ENCODE peak calls at places on chromosomes 11 and 22, in seven cellular contexts. One of them, this sample, is unnamed.

GRCh38 chr22:49944399-49944891 is 16.1 kb upstream of the PIM3 start:
- DNase-seq in H1: no peak
- DNase-seq in HCT116: no peak
- DNase-seq in HepG2: no peak
- DNase-seq in SK-N-SH: no peak
- DNase-seq in NT2/D1: no peak
- DNase-seq in GM12878: no peak
- DNase-seq in this sample: no peak

GRCh38 chr11:10605941-10606381 is 37.5 kb upstream of the LYVE1 start:
- DNase-seq in SK-N-SH: no peak
- DNase-seq in HCT116: no peak
- DNase-seq in NT2/D1: peak
- DNase-seq in H1: no peak
- DNase-seq in GM12878: no peak
- DNase-seq in HepG2: peak
- DNase-seq in this sample: no peak

GRCh38 chr11:6745465-6746015 is 26.2 kb downstream of the OR2AG2 start:
- DNase-seq in NT2/D1: no peak
- DNase-seq in HepG2: no peak
- DNase-seq in GM12878: peak
- DNase-seq in H1: no peak
- DNase-seq in SK-N-SH: no peak
- DNase-seq in HCT116: no peak
- DNase-seq in this sample: peak

GRCh38 chr11:129331871-129332274 is 43.8 kb upstream of the BARX2 start:
- DNase-seq in HepG2: peak
- DNase-seq in NT2/D1: peak
- DNase-seq in H1: peak
- DNase-seq in GM12878: peak
- DNase-seq in SK-N-SH: peak
- DNase-seq in HCT116: peak
- DNase-seq in this sample: peak

GRCh38 chr11:85414175-85414574 is 213.0 kb downstream of the DLG2 start:
- DNase-seq in HCT116: no peak
- DNase-seq in H1: no peak
- DNase-seq in HepG2: no peak
- DNase-seq in NT2/D1: no peak
- DNase-seq in SK-N-SH: no peak
- DNase-seq in GM12878: no peak
- DNase-seq in this sample: no peak

GRCh38 chr22:40605676-40606250 is 30.8 kb downstream of the MRTFA start:
- DNase-seq in SK-N-SH: no peak
- DNase-seq in HepG2: no peak
- DNase-seq in H1: no peak
- DNase-seq in NT2/D1: no peak
- DNase-seq in GM12878: no peak
- DNase-seq in HCT116: no peak
- DNase-seq in this sample: no peak

GRCh38 chr22:40310081-40310770 is 36.1 kb upstream of the ADSL start:
- DNase-seq in SK-N-SH: no peak
- DNase-seq in NT2/D1: no peak
- DNase-seq in HCT116: no peak
- DNase-seq in GM12878: no peak
- DNase-seq in H1: no peak
- DNase-seq in HepG2: no peak
- DNase-seq in this sample: no peak

GRCh38 chr11:60831501-60832079 is 10.3 kb upstream of the CCDC86 start:
- DNase-seq in SK-N-SH: peak
- DNase-seq in HCT116: no peak
- DNase-seq in HepG2: no peak
- DNase-seq in NT2/D1: no peak
- DNase-seq in H1: no peak
- DNase-seq in GM12878: no peak
- DNase-seq in this sample: no peak

GRCh38 chr11:96197221-96197620 is 145.8 kb downstream of the MAML2 start:
- DNase-seq in HepG2: no peak
- DNase-seq in NT2/D1: no peak
- DNase-seq in SK-N-SH: no peak
- DNase-seq in GM12878: no peak
- DNase-seq in HCT116: no peak
- DNase-seq in H1: no peak
- DNase-seq in this sample: no peak

GRCh38 chr11:66846671-66847091 is 3.4 kb downstream of the RCE1 start:
- DNase-seq in SK-N-SH: no peak
- DNase-seq in H1: no peak
- DNase-seq in GM12878: no peak
- DNase-seq in NT2/D1: no peak
- DNase-seq in HepG2: no peak
- DNase-seq in HCT116: no peak
- DNase-seq in this sample: no peak

GRCh38 chr11:66279092-66279797 is 1.3 kb downstream of the CNIH2 start:
- DNase-seq in SK-N-SH: peak
- DNase-seq in GM12878: no peak
- DNase-seq in H1: no peak
- DNase-seq in NT2/D1: no peak
- DNase-seq in HepG2: no peak
- DNase-seq in HCT116: no peak
- DNase-seq in this sample: no peak

GRCh38 chr11:22133785-22134184 is 59.1 kb upstream of the ANO5 start:
- DNase-seq in GM12878: no peak
- DNase-seq in HCT116: no peak
- DNase-seq in H1: no peak
- DNase-seq in HepG2: no peak
- DNase-seq in NT2/D1: no peak
- DNase-seq in SK-N-SH: no peak
- DNase-seq in this sample: no peak

GRCh38 chr22:34105461-34106062 is 185.3 kb upstream of the LARGE1 start:
- DNase-seq in HepG2: peak
- DNase-seq in H1: peak
- DNase-seq in HCT116: no peak
- DNase-seq in GM12878: no peak
- DNase-seq in NT2/D1: peak
- DNase-seq in SK-N-SH: peak
- DNase-seq in this sample: no peak

GRCh38 chr11:14971865-14972580 is at the start of gene CALCA:
- DNase-seq in SK-N-SH: peak
- DNase-seq in NT2/D1: no peak
- DNase-seq in GM12878: no peak
- DNase-seq in HepG2: no peak
- DNase-seq in HCT116: no peak
- DNase-seq in H1: no peak
- DNase-seq in this sample: no peak

GRCh38 chr22:41302016-41302767 is 867 bp downstream of the ZC3H7B start:
- DNase-seq in H1: no peak
- DNase-seq in HCT116: no peak
- DNase-seq in GM12878: no peak
- DNase-seq in HepG2: no peak
- DNase-seq in NT2/D1: no peak
- DNase-seq in SK-N-SH: peak
- DNase-seq in this sample: no peak

GRCh38 chr11:29780756-29781155 is 236.1 kb downstream of the KCNA4 start:
- DNase-seq in H1: no peak
- DNase-seq in SK-N-SH: no peak
- DNase-seq in NT2/D1: no peak
- DNase-seq in GM12878: no peak
- DNase-seq in HCT116: no peak
- DNase-seq in HepG2: no peak
- DNase-seq in this sample: no peak

GRCh38 chr22:35568751-35569725 is 28.4 kb downstream of the RASD2 start:
- DNase-seq in HepG2: no peak
- DNase-seq in H1: no peak
- DNase-seq in SK-N-SH: no peak
- DNase-seq in NT2/D1: no peak
- DNase-seq in GM12878: no peak
- DNase-seq in HCT116: no peak
- DNase-seq in this sample: no peak

DNA sequence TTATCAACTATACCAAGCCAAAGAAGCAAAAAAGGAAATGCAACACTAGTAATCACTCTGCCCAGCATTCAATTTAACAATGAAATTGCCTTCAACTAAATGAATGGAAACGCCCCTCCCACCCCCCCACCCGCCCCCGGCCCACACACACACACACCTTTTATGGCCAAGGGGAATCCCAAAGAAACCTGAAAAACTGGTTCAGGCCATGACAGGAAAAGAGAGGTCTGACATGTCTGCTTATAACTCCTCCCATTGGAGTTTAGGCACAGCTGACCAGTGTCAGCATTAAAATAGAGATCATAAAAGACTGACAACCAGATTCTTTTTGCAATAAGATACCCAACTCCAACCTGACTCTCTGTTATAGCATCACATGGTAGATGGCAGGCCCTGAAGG is 42.6 kb downstream of the ACER3 start:
- DNase-seq in NT2/D1: no peak
- DNase-seq in GM12878: no peak
- DNase-seq in HCT116: peak
- DNase-seq in HepG2: no peak
- DNase-seq in H1: no peak
- DNase-seq in SK-N-SH: no peak
- DNase-seq in this sample: no peak
- TF ChIP-seq YY1 in NT2/D1: no peak
- TF ChIP-seq YY1 in GM12878: no peak
- TF ChIP-seq YY1 in HCT116: no peak
- TF ChIP-seq YY1 in HepG2: no peak
- TF ChIP-seq YY1 in H1: peak
- TF ChIP-seq YY1 in SK-N-SH: no peak
- TF ChIP-seq YY1 in this sample: no peak

DNA sequence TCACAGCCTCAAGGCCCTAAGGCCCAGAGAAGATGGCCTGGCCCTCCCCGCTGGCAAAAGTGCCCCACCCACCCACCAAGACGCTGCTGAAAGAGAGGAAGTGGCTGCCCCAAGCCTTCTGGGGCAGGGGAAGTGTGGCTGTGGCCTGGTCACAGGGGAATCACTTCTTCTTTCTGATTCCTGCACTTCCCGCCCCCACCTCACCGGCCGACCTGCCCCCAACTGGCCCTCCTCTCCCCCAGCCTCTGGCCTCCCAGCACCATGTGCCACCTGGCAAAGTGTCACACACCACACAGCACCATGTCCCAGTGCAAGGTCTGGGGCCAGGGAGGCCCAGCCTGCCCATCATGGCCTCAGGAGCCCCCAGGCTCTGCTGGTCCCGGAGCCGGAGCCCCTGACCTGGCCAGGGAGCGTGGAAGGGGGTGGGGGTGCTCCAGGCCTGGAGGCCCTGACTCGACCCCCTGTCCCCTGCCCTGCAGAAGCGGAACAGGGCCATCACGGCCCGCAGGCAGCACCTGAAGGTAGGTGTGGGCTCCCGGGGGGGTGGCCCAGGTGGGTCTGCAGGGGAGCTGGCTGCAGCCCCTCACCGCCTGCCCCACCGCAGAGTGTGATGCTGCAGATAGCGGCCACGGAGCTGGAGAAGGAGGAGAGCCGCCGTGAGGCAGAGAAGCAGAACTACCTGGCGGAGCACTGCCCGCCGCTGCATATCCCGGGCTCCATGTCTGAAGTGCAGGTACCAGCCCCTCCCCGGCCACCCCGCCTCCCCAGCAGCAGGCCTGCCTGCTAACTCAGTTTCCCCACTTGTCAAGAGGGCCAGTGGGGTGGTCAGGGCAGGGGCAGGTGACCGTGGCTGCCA is 1.4 kb downstream of the TNNI2 start:
- DNase-seq in HCT116: no peak
- DNase-seq in GM12878: no peak
- DNase-seq in H1: no peak
- DNase-seq in HepG2: no peak
- DNase-seq in NT2/D1: no peak
- DNase-seq in SK-N-SH: no peak
- DNase-seq in this sample: no peak
- TF ChIP-seq YY1 in HCT116: no peak
- TF ChIP-seq YY1 in GM12878: no peak
- TF ChIP-seq YY1 in H1: no peak
- TF ChIP-seq YY1 in HepG2: no peak
- TF ChIP-seq YY1 in NT2/D1: no peak
- TF ChIP-seq YY1 in SK-N-SH: no peak
- TF ChIP-seq YY1 in this sample: no peak

GRCh38 chr22:19915287-19915954 is 26.2 kb upstream of the COMT start:
- DNase-seq in GM12878: no peak
- DNase-seq in HepG2: no peak
- DNase-seq in NT2/D1: no peak
- DNase-seq in HCT116: no peak
- DNase-seq in SK-N-SH: no peak
- DNase-seq in H1: no peak
- DNase-seq in this sample: no peak

GRCh38 chr22:19917389-19918138 is 24.0 kb upstream of the COMT start:
- DNase-seq in HepG2: no peak
- DNase-seq in HCT116: no peak
- DNase-seq in H1: no peak
- DNase-seq in GM12878: no peak
- DNase-seq in SK-N-SH: no peak
- DNase-seq in NT2/D1: no peak
- DNase-seq in this sample: no peak

GRCh38 chr22:19916006-19916405 is 25.6 kb upstream of the COMT start:
- DNase-seq in HepG2: no peak
- DNase-seq in SK-N-SH: no peak
- DNase-seq in NT2/D1: no peak
- DNase-seq in HCT116: no peak
- DNase-seq in GM12878: no peak
- DNase-seq in H1: no peak
- DNase-seq in this sample: no peak

GRCh38 chr22:19918332-19919106 is 23.1 kb upstream of the COMT start:
- DNase-seq in NT2/D1: no peak
- DNase-seq in GM12878: no peak
- DNase-seq in H1: no peak
- DNase-seq in SK-N-SH: no peak
- DNase-seq in HCT116: no peak
- DNase-seq in HepG2: no peak
- DNase-seq in this sample: peak

DNA sequence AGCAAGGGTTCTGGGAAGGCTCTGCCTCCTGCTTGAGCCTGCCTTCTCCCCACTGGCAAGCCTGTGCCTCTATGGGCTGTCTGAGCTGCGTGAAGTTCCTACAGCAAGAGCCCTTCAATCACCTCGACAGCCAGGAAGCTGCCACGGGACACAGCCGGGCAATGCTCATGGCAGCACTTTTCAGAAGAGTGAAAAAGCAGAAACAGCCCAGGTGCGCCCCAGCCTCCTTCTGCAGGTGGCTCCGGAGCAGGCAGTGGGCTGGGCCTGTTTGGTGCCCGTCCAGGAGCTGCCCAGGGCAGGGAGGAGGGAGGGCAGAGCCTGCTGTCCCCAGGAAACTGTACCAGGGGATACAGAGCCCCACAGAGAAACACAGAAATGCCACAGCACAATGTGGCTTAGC is 24.6 kb upstream of the COMT start:
- DNase-seq in NT2/D1: no peak
- DNase-seq in GM12878: no peak
- DNase-seq in SK-N-SH: no peak
- DNase-seq in HCT116: no peak
- DNase-seq in H1: no peak
- DNase-seq in HepG2: no peak
- DNase-seq in this sample: no peak
- TF ChIP-seq YY1 in NT2/D1: no peak
- TF ChIP-seq YY1 in GM12878: no peak
- TF ChIP-seq YY1 in SK-N-SH: no peak
- TF ChIP-seq YY1 in HCT116: no peak
- TF ChIP-seq YY1 in H1: no peak
- TF ChIP-seq YY1 in HepG2: no peak
- TF ChIP-seq YY1 in this sample: no peak

DNA sequence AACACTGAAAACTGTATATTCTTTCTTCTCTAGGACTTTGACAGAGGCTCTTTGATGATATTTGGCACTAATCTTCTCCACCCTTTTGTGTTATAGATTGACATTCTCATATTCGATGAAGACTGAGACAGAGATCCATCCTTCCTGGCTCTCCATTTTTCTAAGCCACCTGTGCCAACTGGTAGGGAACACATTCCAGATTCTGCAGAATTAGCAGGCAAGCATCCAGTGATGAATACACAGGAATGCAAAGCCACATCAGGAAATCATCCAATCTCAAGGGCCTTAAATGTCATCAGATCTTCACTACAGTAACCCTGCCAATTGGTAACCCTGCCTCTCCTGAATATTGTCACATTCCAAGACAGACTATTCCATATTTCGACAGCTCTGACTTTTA is 718.4 kb upstream of the API5 start:
- DNase-seq in GM12878: no peak
- DNase-seq in H1: no peak
- DNase-seq in SK-N-SH: no peak
- DNase-seq in HCT116: no peak
- DNase-seq in HepG2: no peak
- DNase-seq in NT2/D1: no peak
- DNase-seq in this sample: no peak
- TF ChIP-seq YY1 in GM12878: no peak
- TF ChIP-seq YY1 in H1: no peak
- TF ChIP-seq YY1 in SK-N-SH: no peak
- TF ChIP-seq YY1 in HCT116: no peak
- TF ChIP-seq YY1 in HepG2: no peak
- TF ChIP-seq YY1 in NT2/D1: no peak
- TF ChIP-seq YY1 in this sample: no peak